ENCODE peak calls at places on chromosomes 6 and 20, in four cellular contexts. One of them, this sample, is unnamed.
A peak's percentile ranks its signal among the peaks of the same experiment; 100 is the strongest.

GRCh38 chr6:88059221-88059620 is 11.6 kb downstream of the SPACA1 start:
- DNase-seq in PC-3: no peak
- DNase-seq in T-helper 17 cell: no peak
- DNase-seq in esophagus squamous epithelium: no peak
- DNase-seq in this sample: no peak

GRCh38 chr6:116530436-116530835 is 15.0 kb downstream of the TRAPPC3L start:
- DNase-seq in esophagus squamous epithelium: no peak
- DNase-seq in T-helper 17 cell: no peak
- DNase-seq in PC-3: peak; percentile 42
- DNase-seq in this sample: no peak

GRCh38 chr20:14696937-14697336 is 359.5 kb upstream of the FLRT3 start:
- DNase-seq in PC-3: no peak
- DNase-seq in T-helper 17 cell: no peak
- DNase-seq in esophagus squamous epithelium: no peak
- DNase-seq in this sample: no peak

GRCh38 chr6:151958332-151958731 is 150.8 kb downstream of the ESR1 start:
- DNase-seq in PC-3: peak; percentile 79
- DNase-seq in T-helper 17 cell: no peak
- DNase-seq in esophagus squamous epithelium: no peak
- DNase-seq in this sample: no peak

GRCh38 chr6:44002591-44003344 is 124.5 kb downstream of the MRPL14 start:
- DNase-seq in T-helper 17 cell: peak; percentile 17
- DNase-seq in esophagus squamous epithelium: no peak
- DNase-seq in PC-3: no peak
- DNase-seq in this sample: peak; percentile 72

GRCh38 chr6:46719099-46719498 is 16.1 kb downstream of the PLA2G7 start:
- DNase-seq in PC-3: peak; percentile 98
- DNase-seq in T-helper 17 cell: no peak
- DNase-seq in esophagus squamous epithelium: no peak
- DNase-seq in this sample: no peak

GRCh38 chr6:166955121-166955864 is 1.1 kb downstream of the RNASET2 start:
- DNase-seq in PC-3: peak; percentile 26
- DNase-seq in esophagus squamous epithelium: peak; percentile 37
- DNase-seq in T-helper 17 cell: no peak
- DNase-seq in this sample: peak; percentile 69

GRCh38 chr20:56439784-56440291 is 27.8 kb downstream of the CASS4 start:
- DNase-seq in esophagus squamous epithelium: no peak
- DNase-seq in T-helper 17 cell: no peak
- DNase-seq in PC-3: no peak
- DNase-seq in this sample: no peak

This sample was measured in ascending aorta.